ENCODE peak calls at places on chromosomes 4 and X, in six cellular contexts. D, L, U, M, H and S are unnamed samples.

GRCh38 chr4:128810331-128810870 is 901 bp downstream of the JADE1 start:
- DNase-seq in D (no peak), L (no peak), U (no peak), M (peak), H (no peak), S (no peak)

GRCh38 chr4:97664741-97665140 is 478.5 kb downstream of the STPG2 start:
- DNase-seq in D (no peak), L (no peak), U (no peak), M (no peak), H (no peak), S (peak)

GRCh38 chr4:15649914-15650545 is 5.1 kb downstream of the FBXL5 start:
- DNase-seq in D (no peak), L (peak), U (peak), M (no peak), H (peak), S (no peak)

GRCh38 chr4:123415977-123416376 is 19.4 kb downstream of the SPRY1 start:
- DNase-seq in D (no peak), L (peak), U (peak), M (no peak), H (peak), S (no peak)

GRCh38 chrX:72121381-72121780 is 10.3 kb downstream of the RTL5 start:
- DNase-seq in D (no peak), L (peak), U (peak), M (peak), H (peak), S (no peak)

GRCh38 chr4:158578476-158578875 is 56.8 kb downstream of the RXFP1 start:
- DNase-seq in D (no peak), L (peak), U (no peak), M (no peak), H (peak), S (no peak)

GRCh38 chr4:178105223-178105622 is 663.0 kb upstream of the AGA start:
- DNase-seq in D (no peak), L (no peak), U (no peak), M (no peak), H (no peak), S (no peak)

GRCh38 chrX:7690842-7691241 is 152.1 kb upstream of the VCX start:
- DNase-seq in D (no peak), L (no peak), U (no peak), M (no peak), H (no peak), S (no peak)

GRCh38 chr4:112853662-112854256 is 195.7 kb upstream of the ANK2 start:
- DNase-seq in D (no peak), L (no peak), U (no peak), M (no peak), H (no peak), S (no peak)
- TF ChIP-seq CTCF in D (no peak), L (peak), U (peak), M (peak), H (peak), S (peak)

GRCh38 chrX:57119416-57119815 is 1.9 kb downstream of the SPIN2B start:
- DNase-seq in D (no peak), L (no peak), U (no peak), M (no peak), H (no peak), S (no peak)

DNA sequence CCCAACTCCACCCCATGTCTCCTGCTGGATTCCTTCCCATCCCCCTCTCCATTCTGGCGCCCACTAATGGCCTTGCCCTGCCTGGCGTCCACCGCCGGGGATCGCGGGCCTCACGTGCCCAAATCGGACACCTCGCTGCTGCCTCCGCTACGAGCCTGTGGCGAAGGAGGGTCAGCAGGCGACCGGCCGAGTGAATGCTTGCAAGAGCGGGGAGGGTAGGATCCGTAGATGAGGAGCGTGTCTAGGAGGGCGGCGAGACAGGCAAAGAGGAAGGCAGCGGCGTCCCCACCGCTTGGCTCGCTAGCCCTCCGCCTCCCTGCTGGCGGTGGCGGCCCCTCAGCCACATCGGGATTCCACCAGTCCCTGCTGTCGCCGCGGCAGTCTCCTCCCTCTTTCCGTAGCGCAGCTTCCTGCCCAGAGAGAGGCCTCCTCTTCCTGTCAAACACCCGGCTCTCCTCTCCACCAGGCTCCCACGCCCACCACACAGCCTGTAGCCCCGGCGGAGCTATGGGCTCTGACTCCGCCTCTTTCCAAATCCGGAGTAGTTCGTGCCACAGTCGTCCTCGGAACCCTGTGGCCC is at the start of gene SPIN2B:
- DNase-seq in D (peak), L (peak), U (peak), M (peak), H (peak), S (peak)
- TF ChIP-seq CTCF in D (no peak), L (no peak), U (no peak), M (no peak), H (no peak), S (peak)

GRCh38 chr4:140427919-140428471 is 547 bp upstream of the CLGN start:
- DNase-seq in D (no peak), L (no peak), U (no peak), M (no peak), H (peak), S (no peak)
- TF ChIP-seq CTCF in D (no peak), L (no peak), U (no peak), M (no peak), H (no peak), S (no peak)

GRCh38 chrX:37646254-37646653 is 39.3 kb upstream of the XK start:
- DNase-seq in D (no peak), L (no peak), U (no peak), M (no peak), H (no peak), S (no peak)
- TF ChIP-seq CTCF in D (peak), L (no peak), U (no peak), M (no peak), H (no peak), S (no peak)